ENCODE peak calls at places on chromosomes 2 and 18, in five cellular contexts. One of them, this sample, is unnamed.

GRCh38 chr2:231395188-231396057 is at the start of gene B3GNT7:
- DNase-seq in K562: peak; percentile 5
- DNase-seq in SK-N-SH: peak; percentile 80
- DNase-seq in IMR-90: no peak
- DNase-seq in kidney: peak; percentile 78
- DNase-seq in this sample: no peak

GRCh38 chr2:190213441-190214335 is 105.9 kb downstream of the HIBCH start:
- DNase-seq in K562: peak; percentile 48
- DNase-seq in SK-N-SH: no peak
- DNase-seq in IMR-90: no peak
- DNase-seq in kidney: no peak
- DNase-seq in this sample: peak; percentile 75

GRCh38 chr18:50814387-50814786 is 5.4 kb downstream of the MRO start:
- DNase-seq in K562: no peak
- DNase-seq in SK-N-SH: no peak
- DNase-seq in IMR-90: no peak
- DNase-seq in kidney: no peak
- DNase-seq in this sample: no peak

GRCh38 chr2:94763318-94763717 is 107.9 kb upstream of the TEKT4 start:
- DNase-seq in K562: no peak
- DNase-seq in SK-N-SH: no peak
- DNase-seq in IMR-90: no peak
- DNase-seq in kidney: no peak
- DNase-seq in this sample: no peak

GRCh38 chr2:11679016-11679415 is 9.0 kb upstream of the NTSR2 start:
- DNase-seq in K562: no peak
- DNase-seq in SK-N-SH: no peak
- DNase-seq in IMR-90: no peak
- DNase-seq in kidney: no peak
- DNase-seq in this sample: no peak

GRCh38 chr2:10501980-10502802 is 54.1 kb upstream of the ODC1 start:
- DNase-seq in K562: no peak
- DNase-seq in SK-N-SH: no peak
- DNase-seq in IMR-90: no peak
- DNase-seq in kidney: peak; percentile 43
- DNase-seq in this sample: no peak

GRCh38 chr2:133333189-133333588 is 235.1 kb downstream of the NCKAP5 start:
- DNase-seq in K562: no peak
- DNase-seq in SK-N-SH: no peak
- DNase-seq in IMR-90: peak; percentile 62
- DNase-seq in kidney: no peak
- DNase-seq in this sample: peak; percentile 19

GRCh38 chr2:74226648-74227213 is 28.3 kb downstream of the MTHFD2 start:
- DNase-seq in K562: no peak
- DNase-seq in SK-N-SH: no peak
- DNase-seq in IMR-90: no peak
- DNase-seq in kidney: no peak
- DNase-seq in this sample: no peak

GRCh38 chr2:128410758-128411215 is 92.1 kb upstream of the HS6ST1 start:
- DNase-seq in K562: no peak
- DNase-seq in SK-N-SH: peak; percentile 19
- DNase-seq in IMR-90: no peak
- DNase-seq in kidney: no peak
- DNase-seq in this sample: no peak

GRCh38 chr2:72837171-72837570 is 11.3 kb upstream of the EXOC6B start:
- DNase-seq in K562: no peak
- DNase-seq in SK-N-SH: no peak
- DNase-seq in IMR-90: peak; percentile 41
- DNase-seq in kidney: no peak
- DNase-seq in this sample: peak; percentile 17

GRCh38 chr2:2831656-2832055 is 500.6 kb upstream of the MYT1L start:
- DNase-seq in K562: no peak
- DNase-seq in SK-N-SH: peak; percentile 62
- DNase-seq in IMR-90: no peak
- DNase-seq in kidney: no peak
- DNase-seq in this sample: no peak

GRCh38 chr2:118061135-118061955 is 26.9 kb upstream of the INSIG2 start:
- DNase-seq in K562: peak; percentile 13
- DNase-seq in SK-N-SH: peak; percentile 2
- DNase-seq in IMR-90: peak; percentile 12
- DNase-seq in kidney: no peak
- DNase-seq in this sample: peak; percentile 28

GRCh38 chr2:62293490-62294212 is 97.7 kb downstream of the B3GNT2 start:
- DNase-seq in K562: no peak
- DNase-seq in SK-N-SH: peak; percentile 48
- DNase-seq in IMR-90: no peak
- DNase-seq in kidney: peak; percentile 96
- DNase-seq in this sample: peak; percentile 37

GRCh38 chr18:27661320-27662049 is 476.4 kb upstream of the CHST9 start:
- DNase-seq in K562: no peak
- DNase-seq in SK-N-SH: no peak
- DNase-seq in IMR-90: no peak
- DNase-seq in kidney: no peak
- DNase-seq in this sample: no peak

GRCh38 chr2:41722668-41723369 is 325.0 kb upstream of the PKDCC start:
- DNase-seq in K562: no peak
- DNase-seq in SK-N-SH: no peak
- DNase-seq in IMR-90: peak; percentile 52
- DNase-seq in kidney: peak; percentile 60
- DNase-seq in this sample: peak; percentile 72

GRCh38 chr2:231891514-231891905 is 34.7 kb downstream of the NPPC start:
- DNase-seq in K562: no peak
- DNase-seq in SK-N-SH: no peak
- DNase-seq in IMR-90: no peak
- DNase-seq in kidney: no peak
- DNase-seq in this sample: no peak

GRCh38 chr2:200578778-200579177 is 7.0 kb upstream of the AOX1 start:
- DNase-seq in K562: no peak
- DNase-seq in SK-N-SH: no peak
- DNase-seq in IMR-90: peak; percentile 35
- DNase-seq in kidney: no peak
- DNase-seq in this sample: peak; percentile 43

GRCh38 chr2:620456-621302 is 56.5 kb downstream of the TMEM18 start:
- DNase-seq in K562: no peak
- DNase-seq in SK-N-SH: peak; percentile 32
- DNase-seq in IMR-90: no peak
- DNase-seq in kidney: no peak
- DNase-seq in this sample: no peak

GRCh38 chr2:1988049-1988448 is 243.7 kb upstream of the PXDN start:
- DNase-seq in K562: no peak
- DNase-seq in SK-N-SH: no peak
- DNase-seq in IMR-90: no peak
- DNase-seq in kidney: no peak
- DNase-seq in this sample: no peak

GRCh38 chr18:26438980-26439379 is 109.4 kb downstream of the KCTD1 start:
- DNase-seq in K562: no peak
- DNase-seq in SK-N-SH: no peak
- DNase-seq in IMR-90: no peak
- DNase-seq in kidney: no peak
- DNase-seq in this sample: no peak

GRCh38 chr2:193695367-193695766 is 1500.6 kb upstream of the TMEFF2 start:
- DNase-seq in K562: no peak
- DNase-seq in SK-N-SH: peak; percentile 10
- DNase-seq in IMR-90: no peak
- DNase-seq in kidney: no peak
- DNase-seq in this sample: peak; percentile 1

GRCh38 chr18:8998481-8999217 is 103.8 kb upstream of the NDUFV2 start:
- DNase-seq in K562: peak; percentile 48
- DNase-seq in SK-N-SH: no peak
- DNase-seq in IMR-90: peak; percentile 55
- DNase-seq in kidney: no peak
- DNase-seq in this sample: peak; percentile 73

GRCh38 chr2:36708119-36708741 is 11.7 kb downstream of the VIT start:
- DNase-seq in K562: no peak
- DNase-seq in SK-N-SH: no peak
- DNase-seq in IMR-90: peak; percentile 17
- DNase-seq in kidney: no peak
- DNase-seq in this sample: peak; percentile 44

GRCh38 chr2:42914314-42914713 is 121.9 kb upstream of the HAAO start:
- DNase-seq in K562: no peak
- DNase-seq in SK-N-SH: no peak
- DNase-seq in IMR-90: no peak
- DNase-seq in kidney: no peak
- DNase-seq in this sample: no peak

GRCh38 chr18:79781331-79781941 is 16.3 kb upstream of the KCNG2 start:
- DNase-seq in K562: no peak
- DNase-seq in SK-N-SH: peak; percentile 14
- DNase-seq in IMR-90: no peak
- DNase-seq in kidney: no peak
- DNase-seq in this sample: no peak

GRCh38 chr2:25373269-25373981 is 31.7 kb upstream of the DNMT3A start:
- DNase-seq in K562: no peak
- DNase-seq in SK-N-SH: no peak
- DNase-seq in IMR-90: no peak
- DNase-seq in kidney: peak; percentile 90
- DNase-seq in this sample: no peak

GRCh38 chr2:111900859-111901258 is 2.5 kb downstream of the MERTK start:
- DNase-seq in K562: peak; percentile 37
- DNase-seq in SK-N-SH: peak; percentile 42
- DNase-seq in IMR-90: peak; percentile 38
- DNase-seq in kidney: no peak
- DNase-seq in this sample: peak; percentile 13

GRCh38 chr18:48928787-48929186 is 22.0 kb downstream of the SMAD7 start:
- DNase-seq in K562: no peak
- DNase-seq in SK-N-SH: peak; percentile 73
- DNase-seq in IMR-90: peak; percentile 42
- DNase-seq in kidney: peak; percentile 91
- DNase-seq in this sample: peak; percentile 64

GRCh38 chr18:52242711-52243110 is 97.3 kb upstream of the DCC start:
- DNase-seq in K562: no peak
- DNase-seq in SK-N-SH: no peak
- DNase-seq in IMR-90: no peak
- DNase-seq in kidney: no peak
- DNase-seq in this sample: no peak

GRCh38 chr18:52236134-52236533 is 103.9 kb upstream of the DCC start:
- DNase-seq in K562: no peak
- DNase-seq in SK-N-SH: no peak
- DNase-seq in IMR-90: no peak
- DNase-seq in kidney: no peak
- DNase-seq in this sample: peak; percentile 60

DNA sequence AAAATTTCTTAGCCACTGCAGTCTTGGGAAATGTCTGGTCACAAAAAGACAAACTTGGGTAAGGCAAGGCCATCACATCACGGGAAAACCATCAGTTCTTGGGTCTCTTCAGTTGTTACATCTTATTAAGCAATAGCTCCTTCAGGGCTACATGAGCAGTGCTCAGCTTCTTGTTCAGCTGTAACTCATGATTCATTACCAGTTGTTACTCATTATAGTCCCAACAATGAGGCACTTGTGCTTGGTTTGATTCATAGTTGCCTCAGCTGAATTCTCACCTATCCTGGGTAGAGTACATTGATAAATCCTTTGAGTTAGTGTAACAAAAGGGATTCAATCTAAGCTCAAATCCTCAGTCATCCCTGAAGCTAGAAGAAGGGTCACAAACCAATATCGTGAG is 102.4 kb upstream of the DCC start:
- DNase-seq in K562: no peak
- DNase-seq in SK-N-SH: no peak
- DNase-seq in IMR-90: peak; percentile 0
- DNase-seq in kidney: no peak
- DNase-seq in this sample: peak; percentile 70
- H3K9ac ChIP-seq in K562: no peak overlapping the region
- H3K9ac ChIP-seq in SK-N-SH: no peak overlapping the region
- H3K9ac ChIP-seq in IMR-90: no peak overlapping the region
- H3K9ac ChIP-seq in kidney: no peak overlapping the region
- H3K9ac ChIP-seq in this sample: no peak overlapping the region

DNA sequence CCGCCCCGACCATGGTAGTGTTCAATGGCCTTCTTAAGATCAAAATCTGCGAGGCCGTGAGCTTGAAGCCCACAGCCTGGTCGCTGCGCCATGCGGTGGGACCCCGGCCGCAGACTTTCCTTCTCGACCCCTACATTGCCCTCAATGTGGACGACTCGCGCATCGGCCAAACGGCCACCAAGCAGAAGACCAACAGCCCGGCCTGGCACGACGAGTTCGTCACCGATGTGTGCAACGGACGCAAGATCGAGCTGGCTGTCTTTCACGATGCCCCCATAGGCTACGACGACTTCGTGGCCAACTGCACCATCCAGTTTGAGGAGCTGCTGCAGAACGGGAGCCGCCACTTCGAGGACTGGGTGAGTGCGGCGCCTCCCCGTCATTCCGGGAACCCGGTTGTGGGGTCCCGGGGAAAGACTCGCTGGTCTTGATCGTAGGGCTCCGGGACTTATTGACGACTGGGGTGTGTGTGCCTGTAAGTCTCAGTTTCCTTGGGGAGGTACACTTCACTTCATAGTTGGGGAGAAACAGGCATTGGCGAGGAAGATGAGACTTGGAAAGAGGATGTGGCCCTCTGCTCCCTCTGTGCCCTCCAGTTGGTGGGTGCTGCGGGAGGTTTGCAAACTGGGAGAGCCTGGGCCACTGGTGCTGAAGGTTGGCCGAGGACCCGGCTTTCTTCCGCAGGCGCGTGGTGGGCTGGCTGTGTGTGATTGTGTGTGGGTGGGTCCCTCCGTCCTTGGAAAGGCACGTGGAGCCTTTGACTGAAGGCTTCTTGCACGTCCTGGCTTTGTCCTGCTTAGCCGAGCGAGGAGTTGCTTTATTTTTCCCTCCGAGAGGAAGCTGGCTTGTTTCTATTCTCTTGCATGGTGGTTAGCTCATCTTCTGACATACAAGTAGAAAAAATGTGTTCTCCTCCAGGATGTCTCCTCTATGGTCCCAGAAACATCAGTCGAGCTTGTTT is 895 bp downstream of the PRKCE start:
- DNase-seq in K562: no peak
- DNase-seq in SK-N-SH: peak; percentile 43
- DNase-seq in IMR-90: peak; percentile 57
- DNase-seq in kidney: peak; percentile 83
- DNase-seq in this sample: peak; percentile 49
- H3K4me1 ChIP-seq in K562: peaks cover 29% of the 10 kb centered on the region
- H3K4me1 ChIP-seq in SK-N-SH: no peaks in the 10 kb centered on the region
- H3K4me1 ChIP-seq in IMR-90: peaks cover 4% of the 10 kb centered on the region
- H3K4me1 ChIP-seq in kidney: peaks cover 13% of the 10 kb centered on the region
- H3K4me1 ChIP-seq in this sample: peaks cover 5% of the 10 kb centered on the region

GRCh38 chr2:216646116-216646515 is 12.9 kb downstream of the IGFBP2 start:
- DNase-seq in K562: no peak
- DNase-seq in SK-N-SH: no peak
- DNase-seq in IMR-90: no peak
- DNase-seq in kidney: no peak
- DNase-seq in this sample: no peak
- H3K9ac ChIP-seq in K562: no peak overlapping the region
- H3K9ac ChIP-seq in SK-N-SH: no peak overlapping the region
- H3K9ac ChIP-seq in IMR-90: no peak overlapping the region
- H3K9ac ChIP-seq in kidney: no peak overlapping the region
- H3K9ac ChIP-seq in this sample: no peak overlapping the region

GRCh38 chr2:46315103-46315890 is 18.1 kb downstream of the EPAS1 start:
- DNase-seq in K562: peak; percentile 87
- DNase-seq in SK-N-SH: peak; percentile 50
- DNase-seq in IMR-90: peak; percentile 95
- DNase-seq in kidney: peak; percentile 95
- DNase-seq in this sample: peak; percentile 97
- H3K4me1 ChIP-seq in K562: peaks cover 24% of the 10 kb centered on the region
- H3K4me1 ChIP-seq in SK-N-SH: peaks cover 46% of the 10 kb centered on the region
- H3K4me1 ChIP-seq in IMR-90: peaks cover 35% of the 10 kb centered on the region
- H3K4me1 ChIP-seq in kidney: peaks cover 70% of the 10 kb centered on the region
- H3K4me1 ChIP-seq in this sample: peaks cover 28% of the 10 kb centered on the region

This sample was measured in fibroblast of lung.